ENCODE peak calls at places on chromosomes 1 and 21, in nine cellular contexts. L is NCI-H2081 treated with DMSO at 0.1 percent for 48 hours, E is BJ, R is kidney tubule cell, P is Peyer's patch, Y is NCI-H345, V is DMS 273 treated with DMSO at 0.1 percent for 48 hours, C is astrocyte of the spinal cord, N is activated T-cell treated with anti-CD3 and anti-CD28 coated beads for 48 hours. H is an unnamed sample.

GRCh38 chr1:172893146-172893841 is 157.4 kb downstream of the TNFSF18 start:
- DNase-seq in L (no peak), E (no peak), R (no peak), P (no peak), Y (no peak), V (no peak), C (peak), N (no peak), H (no peak)

GRCh38 chr1:109537450-109538178 is 2.1 kb upstream of the GPR61 start:
- DNase-seq in L (no peak), E (no peak), R (no peak), P (no peak), Y (no peak), V (no peak), C (no peak), N (no peak), H (no peak)

GRCh38 chr1:71796044-71796443 is 486.3 kb downstream of the NEGR1 start:
- DNase-seq in L (peak), E (no peak), R (no peak), P (no peak), Y (peak), V (no peak), C (no peak), N (no peak), H (no peak)

GRCh38 chr1:12435639-12436344 is 182.2 kb downstream of the DHRS3 start:
- DNase-seq in L (no peak), E (no peak), R (no peak), P (no peak), Y (no peak), V (no peak), C (peak), N (peak), H (no peak)

GRCh38 chr1:53137729-53138128 is 4.7 kb downstream of the SLC1A7 start:
- DNase-seq in L (no peak), E (no peak), R (no peak), P (no peak), Y (no peak), V (no peak), C (no peak), N (no peak), H (no peak)

GRCh38 chr1:228445867-228446584 is 29.4 kb upstream of the TRIM17 start:
- DNase-seq in L (no peak), E (no peak), R (peak), P (peak), Y (no peak), V (no peak), C (peak), N (peak), H (no peak)

GRCh38 chr1:94284481-94284880 is 47.1 kb upstream of the ARHGAP29 start:
- DNase-seq in L (no peak), E (no peak), R (no peak), P (no peak), Y (no peak), V (no peak), C (peak), N (no peak), H (no peak)

GRCh38 chr1:171252482-171252881 is 4.2 kb downstream of the FMO1 start:
- DNase-seq in L (no peak), E (no peak), R (no peak), P (peak), Y (no peak), V (no peak), C (no peak), N (no peak), H (no peak)

GRCh38 chr1:212455406-212456165 is 22.9 kb downstream of the NENF start:
- DNase-seq in L (peak), E (peak), R (peak), P (peak), Y (peak), V (peak), C (peak), N (peak), H (peak)

GRCh38 chr1:89104687-89105086 is 21.2 kb downstream of the GBP2 start:
- DNase-seq in L (no peak), E (no peak), R (no peak), P (no peak), Y (no peak), V (no peak), C (no peak), N (no peak), H (no peak)

GRCh38 chr1:58460469-58460868 is 86.1 kb downstream of the OMA1 start:
- DNase-seq in L (no peak), E (no peak), R (no peak), P (no peak), Y (no peak), V (no peak), C (no peak), N (no peak), H (no peak)

GRCh38 chr1:91054780-91055481 is 33.1 kb upstream of the ZNF644 start:
- DNase-seq in L (no peak), E (no peak), R (no peak), P (peak), Y (no peak), V (no peak), C (no peak), N (no peak), H (no peak)

GRCh38 chr1:153794671-153795324 is 19.6 kb downstream of the SLC27A3 start:
- DNase-seq in L (no peak), E (no peak), R (no peak), P (no peak), Y (no peak), V (no peak), C (no peak), N (no peak), H (no peak)

GRCh38 chr1:65791860-65792670 is 630 bp upstream of the PDE4B start:
- DNase-seq in L (no peak), E (no peak), R (no peak), P (no peak), Y (peak), V (no peak), C (peak), N (no peak), H (no peak)

GRCh38 chr1:45205910-45206721 is at the start of gene ZSWIM5:
- DNase-seq in L (no peak), E (no peak), R (peak), P (peak), Y (peak), V (peak), C (peak), N (peak), H (no peak)

GRCh38 chr1:6989506-6990159 is 204.4 kb downstream of the CAMTA1 start:
- DNase-seq in L (no peak), E (no peak), R (no peak), P (no peak), Y (no peak), V (no peak), C (no peak), N (no peak), H (no peak)

GRCh38 chr1:51792864-51793263 is 85.7 kb downstream of the NRDC start:
- DNase-seq in L (no peak), E (peak), R (peak), P (no peak), Y (no peak), V (no peak), C (peak), N (no peak), H (peak)

GRCh38 chr21:38990424-38990794 is 184.7 kb downstream of the ETS2 start:
- DNase-seq in L (no peak), E (no peak), R (no peak), P (no peak), Y (peak), V (no peak), C (no peak), N (no peak), H (no peak)

GRCh38 chr1:231186356-231187115 is 24.7 kb downstream of the TRIM67 start:
- DNase-seq in L (no peak), E (no peak), R (no peak), P (no peak), Y (no peak), V (no peak), C (no peak), N (no peak), H (no peak)

GRCh38 chr1:36520771-36521420 is 38.2 kb upstream of the CSF3R start:
- DNase-seq in L (no peak), E (no peak), R (no peak), P (no peak), Y (peak), V (no peak), C (no peak), N (no peak), H (no peak)

H was measured in AG09309.